ENCODE peak calls at places on chromosomes 16 and 17, in nine cellular contexts. T, B, V, R, G, M, Q, P and N are unnamed samples.

GRCh38 chr17:16352838-16353701 is at the start of gene CENPV:
- DNase-seq in T (peak), B (peak), V (peak), R (peak), G (peak), M (no peak), Q (peak), P (peak), N (peak)

GRCh38 chr17:32494621-32495346 is 8.0 kb downstream of the CDK5R1 start:
- DNase-seq in T (no peak), B (no peak), V (no peak), R (no peak), G (no peak), M (no peak), Q (peak), P (no peak), N (no peak)

GRCh38 chr16:83878838-83879237 is 20.1 kb upstream of the MLYCD start:
- DNase-seq in T (peak), B (peak), V (no peak), R (peak), G (no peak), M (no peak), Q (peak), P (no peak), N (no peak)

GRCh38 chr17:73342549-73343167 is 30.9 kb upstream of the CDC42EP4 start:
- DNase-seq in T (peak), B (no peak), V (no peak), R (peak), G (no peak), M (no peak), Q (no peak), P (no peak), N (no peak)

GRCh38 chr17:20926532-20926931 is 116.3 kb downstream of the USP22 start:
- DNase-seq in T (no peak), B (no peak), V (no peak), R (no peak), G (no peak), M (no peak), Q (no peak), P (no peak), N (no peak)

GRCh38 chr16:67173323-67173722 is 3.0 kb downstream of the NOL3 start:
- DNase-seq in T (peak), B (no peak), V (no peak), R (no peak), G (no peak), M (no peak), Q (no peak), P (no peak), N (no peak)

GRCh38 chr17:19534562-19535149 is 1.0 kb downstream of the SLC47A1 start:
- DNase-seq in T (no peak), B (no peak), V (no peak), R (no peak), G (no peak), M (no peak), Q (no peak), P (no peak), N (peak)

GRCh38 chr17:74113952-74114351 is 89.5 kb upstream of the RPL38 start:
- DNase-seq in T (no peak), B (no peak), V (no peak), R (no peak), G (no peak), M (no peak), Q (no peak), P (no peak), N (no peak)

GRCh38 chr17:44981221-44981968 is 13.3 kb upstream of the C1QL1 start:
- DNase-seq in T (no peak), B (peak), V (no peak), R (peak), G (no peak), M (peak), Q (peak), P (no peak), N (no peak)

GRCh38 chr17:32503251-32504165 is 16.7 kb downstream of the CDK5R1 start:
- DNase-seq in T (no peak), B (no peak), V (peak), R (no peak), G (no peak), M (no peak), Q (no peak), P (peak), N (no peak)

GRCh38 chr17:32275060-32276042 is 9.7 kb downstream of the RHBDL3 start:
- DNase-seq in T (peak), B (peak), V (no peak), R (peak), G (peak), M (peak), Q (no peak), P (no peak), N (peak)

GRCh38 chr17:74770498-74771318 is 5.4 kb downstream of the NAT9 start:
- DNase-seq in T (no peak), B (peak), V (peak), R (peak), G (peak), M (no peak), Q (peak), P (peak), N (peak)

GRCh38 chr16:68072038-68072695 is 13.0 kb upstream of the NFATC3 start:
- DNase-seq in T (no peak), B (peak), V (no peak), R (no peak), G (no peak), M (no peak), Q (no peak), P (no peak), N (no peak)

GRCh38 chr16:53052519-53053501 is at the start of gene CHD9NB:
- DNase-seq in T (peak), B (peak), V (no peak), R (peak), G (no peak), M (peak), Q (no peak), P (no peak), N (no peak)